ENCODE peak calls at places on chromosomes 2 and 18, in seven cellular contexts. One of them, this sample, is unnamed.

GRCh38 chr2:224162122-224162521 is 123.0 kb upstream of the SERPINE2 start:
- DNase-seq in HCT116: no peak
- DNase-seq in H1: no peak
- DNase-seq in SK-N-SH: no peak
- DNase-seq in GM12878: no peak
- DNase-seq in K562: no peak
- DNase-seq in HepG2: no peak
- DNase-seq in this sample: no peak

GRCh38 chr2:66426250-66427064 is 8.5 kb upstream of the MEIS1 start:
- DNase-seq in HCT116: no peak
- DNase-seq in H1: no peak
- DNase-seq in SK-N-SH: no peak
- DNase-seq in GM12878: no peak
- DNase-seq in K562: no peak
- DNase-seq in HepG2: no peak
- DNase-seq in this sample: no peak

GRCh38 chr2:238294393-238295143 is 6.2 kb upstream of the PER2 start:
- DNase-seq in HCT116: no peak
- DNase-seq in H1: no peak
- DNase-seq in SK-N-SH: no peak
- DNase-seq in GM12878: no peak
- DNase-seq in K562: no peak
- DNase-seq in HepG2: peak; percentile 77
- DNase-seq in this sample: no peak

GRCh38 chr18:42052137-42052708 is 97.2 kb downstream of the PIK3C3 start:
- DNase-seq in HCT116: no peak
- DNase-seq in H1: no peak
- DNase-seq in SK-N-SH: peak; percentile 9
- DNase-seq in GM12878: no peak
- DNase-seq in K562: no peak
- DNase-seq in HepG2: no peak
- DNase-seq in this sample: no peak

GRCh38 chr2:242011516-242011915 is 142.0 kb downstream of the RTP5 start:
- DNase-seq in HCT116: no peak
- DNase-seq in H1: no peak
- DNase-seq in SK-N-SH: no peak
- DNase-seq in GM12878: no peak
- DNase-seq in K562: no peak
- DNase-seq in HepG2: no peak
- DNase-seq in this sample: no peak

GRCh38 chr2:204725693-204726092 is 180.4 kb downstream of the PARD3B start:
- DNase-seq in HCT116: no peak
- DNase-seq in H1: no peak
- DNase-seq in SK-N-SH: no peak
- DNase-seq in GM12878: no peak
- DNase-seq in K562: no peak
- DNase-seq in HepG2: no peak
- DNase-seq in this sample: no peak

GRCh38 chr2:218261424-218262273 is 834 bp downstream of the GPBAR1 start:
- DNase-seq in HCT116: no peak
- DNase-seq in H1: no peak
- DNase-seq in SK-N-SH: no peak
- DNase-seq in GM12878: no peak
- DNase-seq in K562: no peak
- DNase-seq in HepG2: no peak
- DNase-seq in this sample: no peak

GRCh38 chr2:68749345-68749744 is 14.7 kb downstream of the ARHGAP25 start:
- DNase-seq in HCT116: no peak
- DNase-seq in H1: no peak
- DNase-seq in SK-N-SH: no peak
- DNase-seq in GM12878: no peak
- DNase-seq in K562: no peak
- DNase-seq in HepG2: no peak
- DNase-seq in this sample: no peak

DNA sequence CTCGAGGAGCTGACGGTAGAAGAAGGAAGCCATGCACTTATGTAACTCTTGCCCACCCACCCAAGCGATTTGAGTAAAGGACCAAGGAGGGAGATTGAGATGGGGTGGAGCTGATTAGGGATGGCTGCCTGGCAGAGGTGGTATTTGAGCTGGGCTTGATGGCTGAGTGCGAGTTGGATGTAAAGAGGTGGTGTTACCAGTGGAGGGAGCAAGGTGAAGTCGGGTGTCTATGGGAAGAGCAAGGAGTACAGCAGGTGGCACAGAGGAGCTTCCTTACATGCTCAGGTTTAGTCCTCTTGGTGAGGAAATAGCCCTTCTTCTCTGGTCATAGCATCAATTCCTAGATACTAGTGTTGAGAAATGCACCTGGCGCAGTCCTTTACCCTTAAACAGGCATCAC is 294.2 kb upstream of the SKOR2 start:
- DNase-seq in HCT116: no peak
- DNase-seq in H1: no peak
- DNase-seq in SK-N-SH: no peak
- DNase-seq in GM12878: no peak
- DNase-seq in K562: no peak
- DNase-seq in HepG2: peak; percentile 14
- DNase-seq in this sample: peak; percentile 43
- TF ChIP-seq JUND in HCT116: no peak
- TF ChIP-seq JUND in H1: no peak
- TF ChIP-seq JUND in SK-N-SH: no peak
- TF ChIP-seq JUND in GM12878: no peak
- TF ChIP-seq JUND in K562: no peak
- TF ChIP-seq JUND in HepG2: no peak
- TF ChIP-seq JUND in this sample: no peak

DNA sequence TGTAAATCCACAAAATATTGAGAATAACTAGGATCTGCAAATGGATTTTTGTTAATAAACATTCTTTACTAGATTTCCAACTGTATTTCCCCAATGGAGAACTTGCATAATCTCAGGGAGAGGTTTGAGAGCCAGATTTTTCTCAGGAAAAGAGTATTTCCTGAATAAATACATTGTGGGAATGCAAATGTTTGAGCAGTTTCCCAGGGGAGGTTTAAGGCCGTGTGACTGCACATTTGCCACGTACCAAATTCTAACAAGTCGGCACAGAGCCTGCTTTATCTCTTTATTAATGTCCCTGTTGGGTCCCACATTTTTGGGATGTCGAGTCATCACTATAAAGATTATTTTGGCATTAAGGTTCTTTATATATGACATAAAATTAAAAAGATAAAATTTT is 27.0 kb downstream of the TFPI start:
- DNase-seq in HCT116: no peak
- DNase-seq in H1: no peak
- DNase-seq in SK-N-SH: no peak
- DNase-seq in GM12878: no peak
- DNase-seq in K562: no peak
- DNase-seq in HepG2: peak; percentile 78
- DNase-seq in this sample: no peak
- TF ChIP-seq JUND in HCT116: no peak
- TF ChIP-seq JUND in H1: no peak
- TF ChIP-seq JUND in SK-N-SH: no peak
- TF ChIP-seq JUND in GM12878: no peak
- TF ChIP-seq JUND in K562: no peak
- TF ChIP-seq JUND in HepG2: no peak
- TF ChIP-seq JUND in this sample: no peak

GRCh38 chr2:172427990-172428840 is 829 bp downstream of the ITGA6 start:
- DNase-seq in HCT116: no peak
- DNase-seq in H1: no peak
- DNase-seq in SK-N-SH: peak; percentile 74
- DNase-seq in GM12878: no peak
- DNase-seq in K562: peak; percentile 30
- DNase-seq in HepG2: peak; percentile 74
- DNase-seq in this sample: peak; percentile 30
- TF ChIP-seq JUND in HCT116: no peak
- TF ChIP-seq JUND in H1: no peak
- TF ChIP-seq JUND in SK-N-SH: no peak
- TF ChIP-seq JUND in GM12878: no peak
- TF ChIP-seq JUND in K562: no peak
- TF ChIP-seq JUND in HepG2: no peak
- TF ChIP-seq JUND in this sample: no peak

GRCh38 chr2:139217641-139218040 is 437.5 kb upstream of the NXPH2 start:
- DNase-seq in HCT116: no peak
- DNase-seq in H1: no peak
- DNase-seq in SK-N-SH: no peak
- DNase-seq in GM12878: no peak
- DNase-seq in K562: no peak
- DNase-seq in HepG2: no peak
- DNase-seq in this sample: no peak

GRCh38 chr2:139218181-139218580 is 438.0 kb upstream of the NXPH2 start:
- DNase-seq in HCT116: no peak
- DNase-seq in H1: no peak
- DNase-seq in SK-N-SH: no peak
- DNase-seq in GM12878: no peak
- DNase-seq in K562: no peak
- DNase-seq in HepG2: no peak
- DNase-seq in this sample: no peak

GRCh38 chr2:139214806-139215205 is 434.6 kb upstream of the NXPH2 start:
- DNase-seq in HCT116: no peak
- DNase-seq in H1: no peak
- DNase-seq in SK-N-SH: no peak
- DNase-seq in GM12878: no peak
- DNase-seq in K562: no peak
- DNase-seq in HepG2: no peak
- DNase-seq in this sample: no peak

DNA sequence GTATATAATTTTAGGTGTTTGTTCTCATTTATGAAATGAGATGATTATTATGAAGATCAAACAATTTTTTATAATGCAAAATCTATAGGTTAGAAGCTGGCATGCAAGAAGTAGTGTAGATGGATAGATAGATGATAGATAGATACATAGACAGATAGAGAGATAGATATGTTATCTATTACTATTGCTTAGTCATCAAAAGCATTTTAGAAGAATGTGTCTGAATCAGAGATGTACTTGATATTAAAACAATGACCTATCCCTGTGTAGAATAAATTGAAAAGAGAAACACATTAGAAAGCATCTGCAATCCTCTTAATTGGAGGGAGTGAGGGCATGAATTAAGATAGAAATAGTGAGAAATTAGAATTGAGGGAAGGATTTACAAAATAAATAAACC is 436.2 kb upstream of the NXPH2 start:
- DNase-seq in HCT116: no peak
- DNase-seq in H1: no peak
- DNase-seq in SK-N-SH: no peak
- DNase-seq in GM12878: no peak
- DNase-seq in K562: no peak
- DNase-seq in HepG2: no peak
- DNase-seq in this sample: no peak
- TF ChIP-seq JUND in HCT116: no peak
- TF ChIP-seq JUND in H1: no peak
- TF ChIP-seq JUND in SK-N-SH: no peak
- TF ChIP-seq JUND in GM12878: no peak
- TF ChIP-seq JUND in K562: no peak
- TF ChIP-seq JUND in HepG2: no peak
- TF ChIP-seq JUND in this sample: no peak

GRCh38 chr2:230864605-230865323 is at the start of gene ITM2C:
- DNase-seq in HCT116: peak; percentile 27
- DNase-seq in H1: no peak
- DNase-seq in SK-N-SH: peak; percentile 98
- DNase-seq in GM12878: no peak
- DNase-seq in K562: peak; percentile 93
- DNase-seq in HepG2: peak; percentile 59
- DNase-seq in this sample: peak; percentile 65
- TF ChIP-seq JUND in HCT116: no peak
- TF ChIP-seq JUND in H1: no peak
- TF ChIP-seq JUND in SK-N-SH: no peak
- TF ChIP-seq JUND in GM12878: no peak
- TF ChIP-seq JUND in K562: no peak
- TF ChIP-seq JUND in HepG2: no peak
- TF ChIP-seq JUND in this sample: no peak

GRCh38 chr18:67425724-67426123 is 90.8 kb downstream of the DSEL start:
- DNase-seq in HCT116: no peak
- DNase-seq in H1: no peak
- DNase-seq in SK-N-SH: no peak
- DNase-seq in GM12878: no peak
- DNase-seq in K562: no peak
- DNase-seq in HepG2: no peak
- DNase-seq in this sample: no peak

GRCh38 chr18:67417864-67418523 is 98.5 kb downstream of the DSEL start:
- DNase-seq in HCT116: no peak
- DNase-seq in H1: no peak
- DNase-seq in SK-N-SH: no peak
- DNase-seq in GM12878: peak; percentile 5
- DNase-seq in K562: no peak
- DNase-seq in HepG2: peak; percentile 23
- DNase-seq in this sample: peak; percentile 11

GRCh38 chr18:67426477-67426876 is 90.0 kb downstream of the DSEL start:
- DNase-seq in HCT116: no peak
- DNase-seq in H1: no peak
- DNase-seq in SK-N-SH: no peak
- DNase-seq in GM12878: no peak
- DNase-seq in K562: no peak
- DNase-seq in HepG2: no peak
- DNase-seq in this sample: no peak

DNA sequence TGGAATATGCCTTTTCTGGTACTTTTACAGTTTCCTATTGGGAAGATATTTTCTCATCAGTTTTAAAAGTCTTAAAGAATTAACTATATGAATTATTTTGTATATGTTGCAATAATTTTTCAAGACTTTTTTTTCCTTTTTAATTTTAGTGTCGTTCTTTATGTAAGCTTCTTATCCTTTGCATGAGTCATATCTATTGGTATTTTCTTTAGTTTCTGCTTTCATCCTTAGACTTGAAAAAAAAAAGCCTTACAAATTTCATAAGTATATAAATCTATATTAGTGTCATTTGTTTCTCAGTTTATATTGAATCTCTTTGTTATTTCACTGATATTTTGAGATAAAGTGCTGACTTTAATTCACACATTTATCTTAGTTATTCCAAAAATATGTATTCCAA is 94.9 kb downstream of the DSEL start:
- DNase-seq in HCT116: no peak
- DNase-seq in H1: no peak
- DNase-seq in SK-N-SH: no peak
- DNase-seq in GM12878: no peak
- DNase-seq in K562: no peak
- DNase-seq in HepG2: no peak
- DNase-seq in this sample: no peak
- TF ChIP-seq JUND in HCT116: no peak
- TF ChIP-seq JUND in H1: no peak
- TF ChIP-seq JUND in SK-N-SH: no peak
- TF ChIP-seq JUND in GM12878: no peak
- TF ChIP-seq JUND in K562: no peak
- TF ChIP-seq JUND in HepG2: no peak
- TF ChIP-seq JUND in this sample: no peak

DNA sequence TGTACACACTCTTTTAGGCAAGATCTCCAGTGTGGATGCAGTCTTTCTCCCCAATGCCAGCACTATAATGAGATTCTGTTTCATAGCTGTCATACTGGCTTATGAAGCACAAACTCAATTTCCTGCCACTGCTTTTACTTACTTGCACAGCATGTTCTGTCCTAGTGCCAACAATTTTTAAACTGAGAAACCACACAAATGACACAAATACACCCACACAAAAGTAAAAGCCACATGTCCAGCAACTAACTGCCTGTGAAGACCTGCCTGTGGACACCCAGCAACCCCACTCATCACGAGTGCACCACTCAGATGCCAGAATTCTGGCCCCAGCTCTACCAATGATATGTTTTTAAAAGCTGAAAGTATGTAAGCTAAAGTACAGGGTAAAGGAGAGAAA is 29.6 kb upstream of the RNU4ATAC start:
- DNase-seq in HCT116: no peak
- DNase-seq in H1: no peak
- DNase-seq in SK-N-SH: no peak
- DNase-seq in GM12878: peak; percentile 17
- DNase-seq in K562: no peak
- DNase-seq in HepG2: no peak
- DNase-seq in this sample: no peak
- TF ChIP-seq JUND in HCT116: no peak
- TF ChIP-seq JUND in H1: no peak
- TF ChIP-seq JUND in SK-N-SH: no peak
- TF ChIP-seq JUND in GM12878: no peak
- TF ChIP-seq JUND in K562: no peak
- TF ChIP-seq JUND in HepG2: no peak
- TF ChIP-seq JUND in this sample: no peak

GRCh38 chr2:75607988-75608683 is 38.4 kb upstream of the MRPL19 start:
- DNase-seq in HCT116: no peak
- DNase-seq in H1: no peak
- DNase-seq in SK-N-SH: no peak
- DNase-seq in GM12878: no peak
- DNase-seq in K562: no peak
- DNase-seq in HepG2: peak; percentile 49
- DNase-seq in this sample: no peak
- TF ChIP-seq JUND in HCT116: no peak
- TF ChIP-seq JUND in H1: no peak
- TF ChIP-seq JUND in SK-N-SH: no peak
- TF ChIP-seq JUND in GM12878: no peak
- TF ChIP-seq JUND in K562: no peak
- TF ChIP-seq JUND in HepG2: no peak
- TF ChIP-seq JUND in this sample: no peak